ENCODE peak calls at places on chromosomes 1 and 21, in six cellular contexts. N, K, G, M, I and B are unnamed samples. For H3K9me3, the result is how much of the 10 kb centered on the place peaks cover.

GRCh38 chr21:30306821-30307330 is 13.2 kb downstream of the KRTAP26-1 start:
- DNase-seq in N (no peak), K (no peak), G (no peak), M (no peak), I (no peak), B (no peak)

GRCh38 chr1:231612393-231613089 is 14.0 kb upstream of the DISC1 start:
- DNase-seq in N (no peak), K (no peak), G (peak), M (peak), I (peak), B (no peak)

GRCh38 chr1:62082456-62083363 is 111.9 kb upstream of the L1TD1 start:
- DNase-seq in N (no peak), K (peak), G (no peak), M (no peak), I (peak), B (no peak)

GRCh38 chr1:230114245-230114651 is 47.2 kb downstream of the GALNT2 start:
- DNase-seq in N (no peak), K (no peak), G (no peak), M (no peak), I (no peak), B (no peak)

GRCh38 chr21:32099812-32100416 is 178.9 kb downstream of the MIS18A start:
- DNase-seq in N (no peak), K (no peak), G (no peak), M (no peak), I (no peak), B (no peak)

GRCh38 chr1:176820292-176821056 is 344.0 kb downstream of the ASTN1 start:
- DNase-seq in N (no peak), K (no peak), G (no peak), M (no peak), I (no peak), B (no peak)

GRCh38 chr1:23376890-23377811 is 7.5 kb upstream of the ZNF436 start:
- DNase-seq in N (peak), K (no peak), G (no peak), M (no peak), I (no peak), B (peak)

GRCh38 chr1:94628174-94628843 is 86.8 kb upstream of the F3 start:
- DNase-seq in N (no peak), K (no peak), G (no peak), M (no peak), I (no peak), B (no peak)

GRCh38 chr1:153646672-153647374 is 11.7 kb upstream of the SNAPIN start:
- DNase-seq in N (no peak), K (no peak), G (no peak), M (no peak), I (no peak), B (no peak)

GRCh38 chr1:21007876-21008275 is 168.8 kb downstream of the EIF4G3 start:
- DNase-seq in N (no peak), K (no peak), G (no peak), M (no peak), I (no peak), B (no peak)

GRCh38 chr1:219938706-219939105 is 10.3 kb upstream of the SLC30A10 start:
- DNase-seq in N (no peak), K (no peak), G (no peak), M (no peak), I (no peak), B (no peak)

GRCh38 chr1:99992760-99993467 is 23.1 kb downstream of the SLC35A3 start:
- DNase-seq in N (no peak), K (no peak), G (no peak), M (no peak), I (no peak), B (no peak)

GRCh38 chr1:234928642-234929041 is 200.0 kb downstream of the TOMM20 start:
- DNase-seq in N (no peak), K (no peak), G (no peak), M (no peak), I (no peak), B (no peak)

GRCh38 chr1:160953030-160953429 is 1.6 kb downstream of the ITLN2 start:
- DNase-seq in N (no peak), K (no peak), G (no peak), M (no peak), I (no peak), B (no peak)

GRCh38 chr1:37325010-37325409 is 149.4 kb upstream of the ZC3H12A start:
- DNase-seq in N (no peak), K (no peak), G (no peak), M (no peak), I (no peak), B (no peak)

GRCh38 chr1:198577444-198577843 is 37.0 kb upstream of the ATP6V1G3 start:
- DNase-seq in N (no peak), K (no peak), G (no peak), M (no peak), I (no peak), B (no peak)

GRCh38 chr1:245880754-245881403 is 626.2 kb downstream of the SMYD3 start:
- DNase-seq in N (no peak), K (no peak), G (no peak), M (no peak), I (no peak), B (no peak)

GRCh38 chr1:26031196-26031902 is 9.8 kb downstream of the EXTL1 start:
- DNase-seq in N (no peak), K (no peak), G (no peak), M (no peak), I (no peak), B (peak)

GRCh38 chr21:31018232-31018631 is 20.0 kb downstream of the KRTAP19-8 start:
- DNase-seq in N (no peak), K (no peak), G (no peak), M (no peak), I (no peak), B (no peak)

GRCh38 chr1:59967141-59967697 is 40.6 kb upstream of the CYP2J2 start:
- DNase-seq in N (no peak), K (no peak), G (no peak), M (no peak), I (no peak), B (no peak)

GRCh38 chr1:218479436-218480115 is 134.4 kb downstream of the TGFB2 start:
- DNase-seq in N (no peak), K (no peak), G (no peak), M (no peak), I (no peak), B (no peak)

GRCh38 chr21:27196651-27197050 is 229.8 kb upstream of the ADAMTS5 start:
- DNase-seq in N (no peak), K (no peak), G (no peak), M (no peak), I (no peak), B (no peak)

GRCh38 chr1:180560868-180561600 is 2.3 kb downstream of the OVAAL start:
- DNase-seq in N (no peak), K (no peak), G (no peak), M (no peak), I (no peak), B (no peak)

GRCh38 chr1:91645031-91645430 is 144.4 kb downstream of the CDC7 start:
- DNase-seq in N (no peak), K (no peak), G (no peak), M (no peak), I (no peak), B (no peak)

GRCh38 chr1:200627548-200628222 is 7.1 kb upstream of the KIF14 start:
- DNase-seq in N (no peak), K (no peak), G (no peak), M (no peak), I (no peak), B (no peak)

GRCh38 chr1:179087665-179088064 is 5.8 kb downstream of the TOR3A start:
- DNase-seq in N (no peak), K (no peak), G (no peak), M (no peak), I (peak), B (no peak)

GRCh38 chr1:156386949-156387898 is 18.2 kb downstream of the RHBG start:
- DNase-seq in N (no peak), K (no peak), G (no peak), M (no peak), I (no peak), B (no peak)

GRCh38 chr1:11281518-11282331 is 8.7 kb downstream of the UBIAD1 start:
- DNase-seq in N (no peak), K (peak), G (peak), M (no peak), I (no peak), B (no peak)

GRCh38 chr1:165632491-165632890 is 1.5 kb downstream of the MGST3 start:
- DNase-seq in N (no peak), K (no peak), G (no peak), M (no peak), I (no peak), B (no peak)

GRCh38 chr1:80384037-80384830 is 1377.7 kb upstream of the ADGRL4 start:
- DNase-seq in N (no peak), K (no peak), G (no peak), M (no peak), I (no peak), B (no peak)

GRCh38 chr1:42177551-42177981 is 13.0 kb upstream of the GUCA2A start:
- DNase-seq in N (no peak), K (no peak), G (peak), M (no peak), I (no peak), B (no peak)

GRCh38 chr1:3903141-3904005 is 3.3 kb upstream of the C1orf174 start:
- DNase-seq in N (no peak), K (no peak), G (peak), M (no peak), I (no peak), B (no peak)

GRCh38 chr1:113659010-113659409 is 100.3 kb downstream of the PHTF1 start:
- DNase-seq in N (no peak), K (no peak), G (no peak), M (no peak), I (no peak), B (no peak)

GRCh38 chr1:235304549-235305451 is 23.2 kb downstream of the ARID4B start:
- DNase-seq in N (no peak), K (no peak), G (no peak), M (no peak), I (no peak), B (no peak)

GRCh38 chr21:43786423-43787179 is 2.8 kb upstream of the RRP1 start:
- DNase-seq in N (no peak), K (no peak), G (no peak), M (no peak), I (no peak), B (no peak)

GRCh38 chr1:218886472-218886871 is 287.2 kb upstream of the LYPLAL1 start:
- DNase-seq in N (no peak), K (peak), G (no peak), M (no peak), I (no peak), B (peak)

DNA sequence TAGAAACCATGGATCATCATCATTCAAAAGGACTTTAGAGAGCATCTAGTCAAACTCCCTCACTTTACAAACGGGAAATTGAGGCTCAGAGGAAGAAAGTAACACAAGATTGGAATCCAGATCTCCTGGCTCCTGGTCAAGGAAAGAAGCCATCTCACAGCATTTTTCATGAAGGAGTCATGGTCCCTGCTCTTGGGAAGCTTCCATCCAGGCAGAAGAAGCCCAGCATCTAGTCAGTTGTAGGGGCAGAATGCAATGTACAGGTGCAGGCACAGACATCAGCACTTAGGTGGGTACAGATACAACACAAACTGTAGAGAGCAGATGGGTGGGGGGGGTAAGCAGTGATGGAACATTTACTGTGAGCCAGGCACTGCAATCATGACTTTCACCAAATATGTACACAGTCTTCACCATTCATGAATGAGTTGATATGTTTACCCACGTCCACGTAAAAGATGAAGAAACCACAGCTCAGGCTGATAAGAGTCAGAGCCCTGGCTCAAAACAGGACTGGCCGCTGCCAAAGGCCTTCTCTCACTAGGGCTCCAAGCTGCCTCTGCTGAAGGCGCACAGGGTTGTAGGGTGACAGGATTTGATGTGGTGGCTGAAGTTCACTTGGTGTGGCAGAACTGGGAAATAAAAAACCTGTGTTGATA is 44.0 kb downstream of the OPTC start:
- DNase-seq in N (no peak), K (no peak), G (peak), M (no peak), I (no peak), B (no peak)
- H3K9me3 ChIP-seq in N (under half), K (under half), G (under half), M (under half), I (under half), B (under half)

GRCh38 chr21:22223385-22223784 is 1225.2 kb downstream of the NCAM2 start:
- DNase-seq in N (no peak), K (no peak), G (no peak), M (no peak), I (no peak), B (no peak)

GRCh38 chr21:22224261-22224660 is 1226.1 kb downstream of the NCAM2 start:
- DNase-seq in N (no peak), K (no peak), G (no peak), M (no peak), I (no peak), B (no peak)

GRCh38 chr21:22231013-22231412 is 1232.8 kb downstream of the NCAM2 start:
- DNase-seq in N (no peak), K (no peak), G (no peak), M (no peak), I (no peak), B (no peak)

DNA sequence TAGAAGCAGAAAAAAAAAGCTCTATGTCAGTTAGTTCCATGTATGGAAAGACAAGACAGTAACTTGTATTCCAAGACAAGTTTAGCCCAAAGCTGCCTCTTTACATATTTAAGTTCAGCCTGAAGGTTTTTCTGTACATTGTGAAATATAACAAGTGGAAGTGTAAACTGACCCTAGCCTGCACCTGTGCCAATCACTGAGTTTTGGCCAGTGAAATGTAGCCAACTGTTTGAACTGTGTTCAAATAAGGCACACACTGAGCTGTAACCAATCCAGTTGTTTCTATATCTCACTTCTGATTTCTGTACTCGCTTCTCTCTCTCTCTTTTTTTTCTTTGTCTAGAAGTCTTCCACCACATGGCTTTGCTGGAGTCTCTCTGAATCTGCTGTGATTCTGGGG is 1227.1 kb downstream of the NCAM2 start:
- DNase-seq in N (no peak), K (no peak), G (no peak), M (no peak), I (no peak), B (no peak)
- H3K9me3 ChIP-seq in N (under half), K (under half), G (under half), M (under half), I (under half), B (under half)

DNA sequence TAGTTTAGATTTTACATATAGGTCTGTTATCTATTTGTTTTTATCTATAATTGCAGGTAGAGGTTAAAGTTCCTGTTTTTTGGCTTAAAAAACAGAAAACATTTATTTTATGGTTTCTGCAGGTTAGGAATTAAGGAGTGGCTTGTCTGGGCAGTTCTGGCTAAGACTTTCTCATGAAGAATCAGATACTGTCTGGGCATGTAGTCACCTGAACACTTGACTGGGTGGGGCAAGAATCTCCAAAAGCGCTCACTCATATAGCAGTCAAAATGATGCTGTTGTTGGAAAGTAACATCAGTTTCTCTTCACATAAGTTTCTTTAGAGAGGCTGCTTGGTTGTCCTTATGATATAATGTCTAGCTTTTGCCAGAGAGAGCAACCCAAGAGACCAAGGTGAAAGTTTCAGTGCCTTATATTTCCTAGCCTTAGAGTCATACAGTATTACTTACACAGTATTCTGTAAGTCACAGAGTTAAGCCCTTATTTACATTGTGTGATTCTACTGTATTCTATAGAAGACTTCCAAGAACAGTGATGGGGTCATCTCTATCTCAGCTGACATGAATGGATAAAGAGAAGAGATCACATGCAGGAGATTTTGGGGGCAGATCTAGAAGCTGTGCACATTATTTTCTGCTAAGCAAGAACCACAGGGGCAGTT is 125.4 kb upstream of the GPR52 start:
- DNase-seq in N (no peak), K (no peak), G (no peak), M (no peak), I (no peak), B (no peak)
- H3K9me3 ChIP-seq in N (under half), K (under half), G (half or more), M (under half), I (under half), B (under half)

GRCh38 chr1:54819733-54820132 is 18.6 kb upstream of the TTC22 start:
- DNase-seq in N (no peak), K (no peak), G (no peak), M (no peak), I (no peak), B (no peak)

GRCh38 chr1:54823670-54824069 is 22.5 kb upstream of the TTC22 start:
- DNase-seq in N (no peak), K (no peak), G (no peak), M (no peak), I (no peak), B (no peak)

GRCh38 chr1:54826226-54826816 is 25.2 kb upstream of the TTC22 start:
- DNase-seq in N (no peak), K (no peak), G (no peak), M (no peak), I (no peak), B (no peak)

GRCh38 chr1:54825696-54826095 is 24.6 kb upstream of the TTC22 start:
- DNase-seq in N (no peak), K (no peak), G (no peak), M (no peak), I (no peak), B (no peak)
- H3K9me3 ChIP-seq in N (under half), K (half or more), G (under half), M (under half), I (under half), B (under half)

GRCh38 chr21:37383784-37384311 is 17.3 kb downstream of the DYRK1A start:
- DNase-seq in N (no peak), K (no peak), G (no peak), M (no peak), I (no peak), B (no peak)
- H3K9me3 ChIP-seq in N (under half), K (under half), G (under half), M (under half), I (under half), B (under half)

DNA sequence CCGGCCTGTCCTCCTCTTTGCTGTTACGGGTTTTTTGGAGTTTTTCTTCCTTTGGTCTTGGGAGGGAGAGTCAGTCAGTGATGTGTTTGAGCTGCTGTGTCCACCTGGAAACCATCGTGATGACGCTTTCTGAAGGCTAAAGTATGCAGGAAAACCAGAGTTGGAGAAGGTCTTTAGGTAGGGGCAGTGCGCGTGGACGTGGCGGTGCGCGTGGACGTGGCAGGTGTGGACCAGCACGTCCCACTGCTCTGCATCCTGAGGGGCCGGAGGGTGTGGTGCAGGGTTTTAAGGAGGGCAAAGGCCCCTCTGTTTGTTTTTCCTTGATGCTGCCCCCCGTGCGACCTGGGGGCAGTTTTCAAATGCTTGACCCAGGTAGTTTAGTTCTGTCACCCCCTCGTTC is 29.9 kb downstream of the PRKCZ start:
- DNase-seq in N (no peak), K (no peak), G (no peak), M (no peak), I (no peak), B (no peak)
- H3K9me3 ChIP-seq in N (under half), K (half or more), G (under half), M (under half), I (under half), B (under half)

GRCh38 chr1:66984491-66984890 is 59.7 kb downstream of the MIER1 start:
- DNase-seq in N (no peak), K (no peak), G (no peak), M (no peak), I (no peak), B (no peak)
- H3K9me3 ChIP-seq in N (under half), K (under half), G (under half), M (under half), I (under half), B (under half)